ENCODE peak calls at places on chromosomes 1 and 21, in six cellular contexts. P is HCT116; E is activated CD4-positive, CD25-positive, alpha-beta regulatory T cell; Y is hippocampal formation; J is HTR-8/SVneo; I is fibroblast of the conjunctiva. F is an unnamed sample.
A peak's percentile ranks its signal among the peaks of the same experiment; 100 is the strongest.

GRCh38 chr21:16794944-16795343 is 717.9 kb upstream of the CXADR start:
- DNase-seq in P (no peak), J (peak; percentile 22), E (no peak), I (peak; percentile 74), Y (no peak), F (peak; percentile 77)

GRCh38 chr1:15348648-15349047 is 61.0 kb upstream of the EFHD2 start:
- DNase-seq in I (no peak), J (no peak), Y (no peak), E (no peak), P (no peak), F (no peak)

GRCh38 chr1:237677979-237678378 is 212.7 kb downstream of the ZP4 start:
- DNase-seq in Y (peak; percentile 57), J (peak; percentile 28), P (no peak), I (peak; percentile 0), E (no peak), F (peak; percentile 9)

GRCh38 chr1:203638914-203639313 is 12.3 kb downstream of the ATP2B4 start:
- DNase-seq in E (no peak), P (no peak), J (no peak), I (no peak), Y (no peak), F (no peak)

GRCh38 chr1:202230939-202231645 is 37.5 kb downstream of the LGR6 start:
- DNase-seq in J (no peak), P (no peak), I (no peak), E (no peak), Y (no peak), F (no peak)

GRCh38 chr1:48073773-48074172 is 76.6 kb upstream of the TRABD2B start:
- DNase-seq in I (no peak), E (no peak), J (no peak), P (no peak), Y (no peak), F (no peak)

GRCh38 chr21:36491191-36491916 is 11.4 kb upstream of the CLDN14 start:
- DNase-seq in P (no peak), I (peak; percentile 22), Y (no peak), E (no peak), J (no peak), F (no peak)

GRCh38 chr1:169495916-169496315 is 10.2 kb upstream of the SLC19A2 start:
- DNase-seq in Y (no peak), E (no peak), P (no peak), I (no peak), J (no peak), F (no peak)

GRCh38 chr1:200040516-200041138 is 13.1 kb downstream of the NR5A2 start:
- DNase-seq in P (no peak), I (no peak), J (no peak), Y (no peak), E (no peak), F (no peak)

GRCh38 chr1:41528726-41529605 is 44.5 kb upstream of the EDN2 start:
- DNase-seq in E (no peak), Y (no peak), J (no peak), I (no peak), P (no peak), F (no peak)

GRCh38 chr21:44286716-44287632 is 1.3 kb downstream of the AIRE start:
- DNase-seq in E (no peak), I (no peak), P (no peak), Y (no peak), J (no peak), F (no peak)

GRCh38 chr21:25501448-25501847 is 105.8 kb downstream of the MRPL39 start:
- DNase-seq in Y (no peak), P (no peak), J (no peak), I (no peak), E (no peak), F (no peak)

GRCh38 chr1:2539312-2539907 is 9.3 kb upstream of the HES5 start:
- DNase-seq in I (no peak), E (peak; percentile 16), Y (no peak), P (no peak), J (no peak), F (no peak)

GRCh38 chr1:226424228-226425003 is 16.5 kb upstream of the PARP1 start:
- DNase-seq in J (no peak), P (peak; percentile 28), Y (peak; percentile 60), E (no peak), I (no peak), F (peak; percentile 33)

F was measured in NCI-H460.